ENCODE peak calls at places on chromosomes 6 and 20, in six cellular contexts. U is activated T-helper 1 cell treated with Interleukin-2 at 50 U/mL for 16 hours; F is PC-3; E is mammary epithelial cell; O is endothelial cell; B is activated CD4-positive, CD25-positive, alpha-beta regulatory T cell treated with anti-CD3 and anti-CD28 coated beads, Interleukin-2, amount 50 U/mL, for 16 hours. G is an unnamed sample.

GRCh38 chr6:45986746-45987274 is 28.9 kb downstream of the CLIC5 start:
- DNase-seq in B (no peak), U (no peak), E (no peak), O (no peak), F (no peak), G (no peak)

GRCh38 chr6:157332813-157333212 is 9.5 kb upstream of the TMEM242 start:
- DNase-seq in E (no peak), F (no peak), B (no peak), O (no peak), U (no peak), G (no peak)

GRCh38 chr6:40439401-40439800 is 147.8 kb downstream of the LRFN2 start:
- DNase-seq in F (no peak), E (no peak), B (no peak), U (no peak), O (no peak), G (no peak)

GRCh38 chr6:74597266-74597665 is 608.6 kb downstream of the COL12A1 start:
- DNase-seq in B (no peak), O (no peak), U (no peak), E (peak; percentile 21), F (peak; percentile 13), G (no peak)

GRCh38 chr6:24524801-24525200 is 30.0 kb downstream of the ALDH5A1 start:
- DNase-seq in F (peak; percentile 64), O (peak; percentile 35), U (no peak), E (peak; percentile 33), B (no peak), G (peak; percentile 64)

GRCh38 chr20:57513199-57513598 is 11.7 kb downstream of the CTCFL start:
- DNase-seq in E (peak; percentile 88), B (no peak), F (peak; percentile 58), U (no peak), O (no peak), G (no peak)

GRCh38 chr6:5103250-5103649 is 18.1 kb downstream of the PPP1R3G start:
- DNase-seq in U (no peak), B (no peak), O (no peak), F (no peak), E (no peak), G (no peak)

GRCh38 chr6:51559059-51559458 is 528.4 kb downstream of the PKHD1 start:
- DNase-seq in O (no peak), U (no peak), B (no peak), E (peak; percentile 38), F (peak; percentile 69), G (peak; percentile 60)

GRCh38 chr20:61556116-61556515 is 304.1 kb downstream of the CDH4 start:
- DNase-seq in O (no peak), F (no peak), U (no peak), B (no peak), E (peak; percentile 79), G (peak; percentile 48)

GRCh38 chr6:149864578-149865535 is 698 bp upstream of the LRP11 start:
- DNase-seq in B (no peak), F (peak; percentile 71), E (peak; percentile 52), O (peak; percentile 25), U (no peak), G (peak; percentile 74)

GRCh38 chr20:57601211-57601570 is 19.0 kb downstream of the ZBP1 start:
- DNase-seq in E (peak; percentile 50), U (no peak), F (peak; percentile 57), B (no peak), O (no peak), G (no peak)

GRCh38 chr20:52190437-52191131 is 995 bp downstream of the ZFP64 start:
- DNase-seq in U (peak; percentile 17), E (peak; percentile 51), B (peak; percentile 9), F (peak; percentile 81), O (peak; percentile 31), G (peak; percentile 63)

GRCh38 chr6:1315560-1316386 is 3.9 kb downstream of the FOXQ1 start:
- DNase-seq in F (no peak), U (no peak), B (no peak), E (no peak), O (no peak), G (no peak)

GRCh38 chr6:41780623-41781301 is at the start of gene PRICKLE4:
- DNase-seq in B (no peak), F (peak; percentile 35), U (no peak), E (no peak), O (peak; percentile 62), G (peak; percentile 79)

GRCh38 chr6:30683980-30684338 is 2.5 kb downstream of the PPP1R18 start:
- DNase-seq in U (no peak), E (peak; percentile 20), B (no peak), O (no peak), F (no peak), G (no peak)

GRCh38 chr6:77403424-77403823 is 59.9 kb downstream of the HTR1B start:
- DNase-seq in B (no peak), O (no peak), U (no peak), F (peak; percentile 5), E (peak; percentile 44), G (peak; percentile 25)

GRCh38 chr6:2802521-2803060 is 37.4 kb downstream of the WRNIP1 start:
- DNase-seq in O (no peak), F (no peak), U (no peak), E (no peak), B (no peak), G (no peak)

GRCh38 chr20:56160956-56161355 is 87.6 kb upstream of the MC3R start:
- DNase-seq in E (no peak), U (no peak), O (no peak), F (no peak), B (no peak), G (no peak)

GRCh38 chr6:106908386-106908840 is 66.1 kb downstream of the CD24 start:
- DNase-seq in O (no peak), F (peak; percentile 14), U (no peak), B (no peak), E (peak; percentile 77), G (peak; percentile 22)

GRCh38 chr6:137443901-137444300 is 50.3 kb downstream of the OLIG3 start:
- DNase-seq in F (no peak), O (no peak), E (no peak), B (no peak), U (no peak), G (no peak)

GRCh38 chr6:33288141-33288941 is 698 bp downstream of the WDR46 start:
- DNase-seq in E (no peak), B (no peak), U (no peak), F (no peak), O (no peak), G (no peak)

GRCh38 chr6:160067564-160067963 is 54.1 kb upstream of the SLC22A1 start:
- DNase-seq in O (no peak), F (no peak), U (no peak), B (no peak), E (no peak), G (no peak)

GRCh38 chr6:15443119-15443518 is 197.2 kb downstream of the JARID2 start:
- DNase-seq in E (peak; percentile 70), B (no peak), F (peak; percentile 69), U (no peak), O (no peak), G (peak; percentile 69)

GRCh38 chr6:38110407-38111025 is 291.0 kb downstream of the ZFAND3 start:
- DNase-seq in B (no peak), U (no peak), E (no peak), F (no peak), O (no peak), G (no peak)

GRCh38 chr20:38167851-38168760 is 3.0 kb upstream of the TGM2 start:
- DNase-seq in E (peak; percentile 79), U (no peak), F (peak; percentile 98), O (peak; percentile 30), B (no peak), G (peak; percentile 95)

GRCh38 chr6:32416031-32416430 is 9.1 kb upstream of the BTNL2 start:
- DNase-seq in U (no peak), O (no peak), F (no peak), E (no peak), B (no peak), G (no peak)

GRCh38 chr6:12340488-12340818 is 50.3 kb downstream of the EDN1 start:
- DNase-seq in U (no peak), F (no peak), B (no peak), E (no peak), O (no peak), G (no peak)

GRCh38 chr6:28940859-28941680 is 17.3 kb upstream of the TRIM27 start:
- DNase-seq in O (peak; percentile 77), U (peak; percentile 39), F (peak; percentile 96), E (peak; percentile 86), B (peak; percentile 58), G (peak; percentile 90)

GRCh38 chr6:150256618-150257272 is 112.1 kb upstream of the IYD start:
- DNase-seq in O (no peak), B (no peak), E (peak; percentile 100), F (peak; percentile 60), U (no peak), G (peak; percentile 97)

GRCh38 chr20:549720-550496 is 6.3 kb upstream of the CSNK2A1 start:
- DNase-seq in F (no peak), B (no peak), U (no peak), E (no peak), O (no peak), G (no peak)

GRCh38 chr20:24522452-24523330 is 53.3 kb downstream of the SYNDIG1 start:
- DNase-seq in O (no peak), B (no peak), F (peak; percentile 21), E (peak; percentile 30), U (no peak), G (no peak)

GRCh38 chr6:39102821-39103136 is 12.2 kb downstream of the SAYSD1 start:
- DNase-seq in U (no peak), O (no peak), E (no peak), B (no peak), F (no peak), G (no peak)

GRCh38 chr6:159602370-159603185 is 90.5 kb downstream of the SOD2 start:
- DNase-seq in U (no peak), B (no peak), E (no peak), F (no peak), O (no peak), G (no peak)

GRCh38 chr6:158718431-158719126 is 68.7 kb downstream of the SYTL3 start:
- DNase-seq in O (peak; percentile 66), E (no peak), B (no peak), U (no peak), F (peak; percentile 27), G (peak; percentile 46)

GRCh38 chr20:19605759-19606158 is 152.3 kb upstream of the RIN2 start:
- DNase-seq in O (no peak), F (no peak), E (no peak), U (no peak), B (no peak), G (no peak)

GRCh38 chr20:45426621-45427020 is 10.7 kb downstream of the PIGT start:
- DNase-seq in E (no peak), O (no peak), U (no peak), F (no peak), B (no peak), G (no peak)

GRCh38 chr6:160455484-160456213 is 107.5 kb downstream of the SLC22A3 start:
- DNase-seq in B (peak; percentile 55), E (peak; percentile 28), F (peak; percentile 64), O (peak; percentile 81), U (peak; percentile 44), G (peak; percentile 66)

G was measured in MCF 10A.